ENCODE peak calls at places on chromosome 2, in ten cellular contexts. Z, M, F, W, J, A, T, H, R and N are unnamed samples.

GRCh38 chr2:186713664-186714063 is 19.8 kb downstream of the FAM171B start:
- DNase-seq in Z (no peak), M (no peak), F (no peak), W (no peak), J (no peak), A (no peak), T (no peak), H (no peak), R (no peak), N (no peak)

GRCh38 chr2:196125596-196125995 is 45.8 kb downstream of the STK17B start:
- DNase-seq in Z (no peak), M (no peak), F (no peak), W (no peak), J (no peak), A (no peak), T (no peak), H (no peak), R (no peak), N (no peak)

GRCh38 chr2:230643576-230644291 is 68.9 kb upstream of the CAB39 start:
- DNase-seq in Z (no peak), M (no peak), F (peak), W (no peak), J (no peak), A (no peak), T (no peak), H (no peak), R (peak), N (no peak)

GRCh38 chr2:36322108-36322507 is 33.5 kb upstream of the CRIM1 start:
- DNase-seq in Z (no peak), M (no peak), F (no peak), W (no peak), J (no peak), A (peak), T (peak), H (no peak), R (no peak), N (no peak)

GRCh38 chr2:62348700-62349099 is 152.8 kb downstream of the B3GNT2 start:
- DNase-seq in Z (no peak), M (no peak), F (no peak), W (no peak), J (no peak), A (no peak), T (no peak), H (no peak), R (no peak), N (no peak)

GRCh38 chr2:33022395-33022985 is 75.7 kb downstream of the LTBP1 start:
- DNase-seq in Z (no peak), M (no peak), F (no peak), W (no peak), J (no peak), A (no peak), T (no peak), H (no peak), R (no peak), N (no peak)

GRCh38 chr2:216858312-216858711 is 1.6 kb downstream of the TNP1 start:
- DNase-seq in Z (no peak), M (no peak), F (no peak), W (no peak), J (no peak), A (peak), T (peak), H (no peak), R (no peak), N (no peak)

GRCh38 chr2:222732774-222733173 is 61.3 kb downstream of the MOGAT1 start:
- DNase-seq in Z (no peak), M (no peak), F (no peak), W (no peak), J (no peak), A (no peak), T (no peak), H (no peak), R (no peak), N (no peak)

GRCh38 chr2:16209799-16210198 is 269.4 kb downstream of the MYCN start:
- DNase-seq in Z (no peak), M (no peak), F (no peak), W (no peak), J (no peak), A (no peak), T (no peak), H (no peak), R (no peak), N (no peak)

GRCh38 chr2:234982096-234982834 is 30.4 kb downstream of the SH3BP4 start:
- DNase-seq in Z (no peak), M (no peak), F (no peak), W (no peak), J (no peak), A (no peak), T (no peak), H (no peak), R (no peak), N (no peak)

GRCh38 chr2:211085056-211085680 is 528.8 kb downstream of the CPS1 start:
- DNase-seq in Z (no peak), M (peak), F (no peak), W (no peak), J (no peak), A (peak), T (peak), H (no peak), R (peak), N (no peak)

GRCh38 chr2:142241016-142241415 is 110.2 kb upstream of the LRP1B start:
- DNase-seq in Z (no peak), M (no peak), F (no peak), W (no peak), J (no peak), A (no peak), T (no peak), H (no peak), R (no peak), N (no peak)

GRCh38 chr2:4827836-4828235 is 864.3 kb upstream of the SOX11 start:
- DNase-seq in Z (no peak), M (no peak), F (no peak), W (no peak), J (no peak), A (no peak), T (no peak), H (no peak), R (no peak), N (no peak)

GRCh38 chr2:5926896-5927512 is 234.8 kb downstream of the SOX11 start:
- DNase-seq in Z (no peak), M (no peak), F (no peak), W (no peak), J (no peak), A (no peak), T (no peak), H (no peak), R (no peak), N (no peak)